ENCODE peak calls at places on chromosomes 2 and 18, in four cellular contexts. T is kidney glomerular epithelial cell, G is right atrium auricular region, D is mammary epithelial cell. M is an unnamed sample.
A peak's percentile ranks its signal among the peaks of the same experiment; 100 is the strongest.

GRCh38 chr2:239147376-239147775 is 253.4 kb downstream of the HDAC4 start:
- DNase-seq in T (no peak), G (no peak), D (no peak), M (no peak)

GRCh38 chr2:239815638-239816035 is 209.5 kb downstream of the NDUFA10 start:
- DNase-seq in T (no peak), G (no peak), D (no peak), M (peak; percentile 6)

GRCh38 chr2:2325538-2325937 is 5.5 kb downstream of the MYT1L start:
- DNase-seq in T (no peak), G (no peak), D (no peak), M (peak; percentile 95)

GRCh38 chr2:10006248-10007147 is 36.9 kb upstream of the KLF11 start:
- DNase-seq in T (no peak), G (no peak), D (peak; percentile 16), M (peak; percentile 80)

GRCh38 chr2:169507698-169508097 is 1.8 kb upstream of the KLHL41 start:
- DNase-seq in T (peak; percentile 46), G (no peak), D (peak; percentile 51), M (peak; percentile 84)

GRCh38 chr2:58629720-58630119 is 388.6 kb upstream of the FANCL start:
- DNase-seq in T (no peak), G (no peak), D (peak; percentile 21), M (no peak)

GRCh38 chr2:26584656-26585055 is 56.5 kb downstream of the CIB4 start:
- DNase-seq in T (no peak), G (no peak), D (no peak), M (no peak)

GRCh38 chr18:35005963-35006577 is 35.1 kb upstream of the MAPRE2 start:
- DNase-seq in T (peak; percentile 71), G (no peak), D (peak; percentile 52), M (peak; percentile 88)

GRCh38 chr2:237665713-237666143 is 38.3 kb downstream of the LRRFIP1 start:
- DNase-seq in T (peak; percentile 19), G (no peak), D (no peak), M (peak; percentile 63)

GRCh38 chr2:86790828-86791561 is at the start of gene CD8A:
- DNase-seq in T (no peak), G (no peak), D (no peak), M (no peak)

GRCh38 chr18:33755918-33756590 is 178.0 kb downstream of the ASXL3 start:
- DNase-seq in T (peak; percentile 77), G (peak; percentile 60), D (peak; percentile 79), M (peak; percentile 97)

M was measured in NCI-H69.